ENCODE peak calls at places on chromosomes 4 and X, in five cellular contexts. One of them, this sample, is unnamed.

GRCh38 chrX:22699591-22700091 is 300.1 kb upstream of the DDX53 start:
- DNase-seq in tibial artery: peak
- DNase-seq in neuronal stem cell: no peak
- DNase-seq in fibroblast of lung: peak
- DNase-seq in iris pigment epithelial cell: peak
- DNase-seq in this sample: no peak

GRCh38 chr4:10460313-10461047 is 3.3 kb upstream of the ZNF518B start:
- DNase-seq in tibial artery: no peak
- DNase-seq in neuronal stem cell: no peak
- DNase-seq in fibroblast of lung: no peak
- DNase-seq in iris pigment epithelial cell: no peak
- DNase-seq in this sample: no peak

GRCh38 chr4:157010630-157011029 is 39.0 kb upstream of the PDGFC start:
- DNase-seq in tibial artery: no peak
- DNase-seq in neuronal stem cell: no peak
- DNase-seq in fibroblast of lung: no peak
- DNase-seq in iris pigment epithelial cell: no peak
- DNase-seq in this sample: no peak

GRCh38 chr4:56118055-56118454 is 169.3 kb downstream of the CEP135 start:
- DNase-seq in tibial artery: no peak
- DNase-seq in neuronal stem cell: no peak
- DNase-seq in fibroblast of lung: no peak
- DNase-seq in iris pigment epithelial cell: no peak
- DNase-seq in this sample: no peak

GRCh38 chr4:125191252-125191651 is 123.5 kb upstream of the FAT4 start:
- DNase-seq in tibial artery: no peak
- DNase-seq in neuronal stem cell: no peak
- DNase-seq in fibroblast of lung: peak
- DNase-seq in iris pigment epithelial cell: peak
- DNase-seq in this sample: no peak

GRCh38 chr4:9984621-9985020 is 36.7 kb downstream of the SLC2A9 start:
- DNase-seq in tibial artery: no peak
- DNase-seq in neuronal stem cell: no peak
- DNase-seq in fibroblast of lung: no peak
- DNase-seq in iris pigment epithelial cell: no peak
- DNase-seq in this sample: no peak

GRCh38 chrX:22392176-22392814 is 119.6 kb downstream of the CBLL2 start:
- DNase-seq in tibial artery: no peak
- DNase-seq in neuronal stem cell: no peak
- DNase-seq in fibroblast of lung: no peak
- DNase-seq in iris pigment epithelial cell: no peak
- DNase-seq in this sample: no peak

GRCh38 chr4:20624783-20625364 is 75.4 kb upstream of the PACRGL start:
- DNase-seq in tibial artery: no peak
- DNase-seq in neuronal stem cell: no peak
- DNase-seq in fibroblast of lung: no peak
- DNase-seq in iris pigment epithelial cell: peak
- DNase-seq in this sample: no peak

GRCh38 chr4:184262901-184263300 is 45.2 kb upstream of the ENPP6 start:
- DNase-seq in tibial artery: no peak
- DNase-seq in neuronal stem cell: no peak
- DNase-seq in fibroblast of lung: no peak
- DNase-seq in iris pigment epithelial cell: peak
- DNase-seq in this sample: no peak

GRCh38 chr4:108035691-108036090 is 46.0 kb downstream of the HADH start:
- DNase-seq in tibial artery: no peak
- DNase-seq in neuronal stem cell: no peak
- DNase-seq in fibroblast of lung: no peak
- DNase-seq in iris pigment epithelial cell: no peak
- DNase-seq in this sample: no peak

GRCh38 chr4:136831553-136831952 is 700.7 kb downstream of the PCDH18 start:
- DNase-seq in tibial artery: no peak
- DNase-seq in neuronal stem cell: no peak
- DNase-seq in fibroblast of lung: no peak
- DNase-seq in iris pigment epithelial cell: no peak
- DNase-seq in this sample: no peak

This sample was measured in MV-4-11.